ENCODE peak calls at places on chromosome 14, in four cellular contexts. One of them, this sample, is unnamed.
A peak's percentile ranks its signal among the peaks of the same experiment; 100 is the strongest.

GRCh38 chr14:97442363-97442762 is 645.2 kb downstream of the VRK1 start:
- DNase-seq in GM18507: no peak
- DNase-seq in EL: no peak
- DNase-seq in GM12864: no peak
- DNase-seq in this sample: no peak

GRCh38 chr14:55927059-55927458 is 191.2 kb upstream of the PELI2 start:
- DNase-seq in GM18507: no peak
- DNase-seq in EL: no peak
- DNase-seq in GM12864: no peak
- DNase-seq in this sample: no peak

GRCh38 chr14:44352212-44352611 is 154.9 kb downstream of the FSCB start:
- DNase-seq in GM18507: no peak
- DNase-seq in EL: no peak
- DNase-seq in GM12864: no peak
- DNase-seq in this sample: no peak

GRCh38 chr14:93347850-93348249 is 868 bp downstream of the COX8C start:
- DNase-seq in GM18507: no peak
- DNase-seq in EL: no peak
- DNase-seq in GM12864: no peak
- DNase-seq in this sample: no peak

GRCh38 chr14:101184104-101184455 is 280.6 kb upstream of the RTL1 start:
- DNase-seq in GM18507: no peak
- DNase-seq in EL: no peak
- DNase-seq in GM12864: no peak
- DNase-seq in this sample: no peak

GRCh38 chr14:40733206-40733605 is 873.5 kb upstream of the LRFN5 start:
- DNase-seq in GM18507: no peak
- DNase-seq in EL: no peak
- DNase-seq in GM12864: no peak
- DNase-seq in this sample: no peak

GRCh38 chr14:52078093-52078492 is 9.2 kb upstream of the NID2 start:
- DNase-seq in GM18507: no peak
- DNase-seq in EL: peak; percentile 66
- DNase-seq in GM12864: no peak
- DNase-seq in this sample: no peak

GRCh38 chr14:92945959-92946846 is 23.3 kb downstream of the CHGA start:
- DNase-seq in GM18507: no peak
- DNase-seq in EL: peak; percentile 78
- DNase-seq in GM12864: no peak
- DNase-seq in this sample: peak; percentile 74

GRCh38 chr14:77241955-77242354 is 29.1 kb downstream of the NGB start:
- DNase-seq in GM18507: no peak
- DNase-seq in EL: no peak
- DNase-seq in GM12864: no peak
- DNase-seq in this sample: no peak

GRCh38 chr14:31510222-31510621 is 22.4 kb upstream of the GPR33 start:
- DNase-seq in GM18507: no peak
- DNase-seq in EL: peak; percentile 12
- DNase-seq in GM12864: no peak
- DNase-seq in this sample: no peak

GRCh38 chr14:65160091-65160490 is 57.8 kb upstream of the MAX start:
- DNase-seq in GM18507: no peak
- DNase-seq in EL: no peak
- DNase-seq in GM12864: no peak
- DNase-seq in this sample: no peak

GRCh38 chr14:54920052-54920451 is 17.4 kb upstream of the GCH1 start:
- DNase-seq in GM18507: no peak
- DNase-seq in EL: no peak
- DNase-seq in GM12864: no peak
- DNase-seq in this sample: no peak

GRCh38 chr14:77266336-77266735 is 4.7 kb downstream of the NGB start:
- DNase-seq in GM18507: no peak
- DNase-seq in EL: no peak
- DNase-seq in GM12864: no peak
- DNase-seq in this sample: no peak

GRCh38 chr14:54002653-54003052 is 46.0 kb upstream of the BMP4 start:
- DNase-seq in GM18507: no peak
- DNase-seq in EL: peak; percentile 84
- DNase-seq in GM12864: no peak
- DNase-seq in this sample: peak; percentile 30

GRCh38 chr14:77554207-77554606 is 55.6 kb upstream of the ISM2 start:
- DNase-seq in GM18507: no peak
- DNase-seq in EL: no peak
- DNase-seq in GM12864: no peak
- DNase-seq in this sample: no peak

GRCh38 chr14:44168566-44168965 is 338.5 kb downstream of the FSCB start:
- DNase-seq in GM18507: no peak
- DNase-seq in EL: no peak
- DNase-seq in GM12864: no peak
- DNase-seq in this sample: no peak

GRCh38 chr14:69101331-69101826 is 51.5 kb downstream of the DCAF5 start:
- DNase-seq in GM18507: no peak
- DNase-seq in EL: peak; percentile 88
- DNase-seq in GM12864: no peak
- DNase-seq in this sample: peak; percentile 31

GRCh38 chr14:48586099-48586498 is 910.7 kb upstream of the MDGA2 start:
- DNase-seq in GM18507: no peak
- DNase-seq in EL: no peak
- DNase-seq in GM12864: no peak
- DNase-seq in this sample: no peak

GRCh38 chr14:103361868-103362267 is 23.3 kb upstream of the MARK3 start:
- DNase-seq in GM18507: no peak
- DNase-seq in EL: peak; percentile 96
- DNase-seq in GM12864: no peak
- DNase-seq in this sample: peak; percentile 23

GRCh38 chr14:35355981-35356839 is 48.3 kb downstream of the NFKBIA start:
- DNase-seq in GM18507: no peak
- DNase-seq in EL: peak; percentile 49
- DNase-seq in GM12864: no peak
- DNase-seq in this sample: no peak

GRCh38 chr14:20294636-20295035 is 11.1 kb downstream of the TTC5 start:
- DNase-seq in GM18507: no peak
- DNase-seq in EL: no peak
- DNase-seq in GM12864: no peak
- DNase-seq in this sample: no peak

GRCh38 chr14:101595887-101596721 is 34.8 kb downstream of the DIO3 start:
- DNase-seq in GM18507: no peak
- DNase-seq in EL: no peak
- DNase-seq in GM12864: peak; percentile 10
- DNase-seq in this sample: no peak

GRCh38 chr14:75068294-75069020 is 984 bp upstream of the ZC2HC1C start:
- DNase-seq in GM18507: no peak
- DNase-seq in EL: no peak
- DNase-seq in GM12864: no peak
- DNase-seq in this sample: no peak